ENCODE peak calls at places on chromosomes 4 and X, in five cellular contexts. H, O, J, A and L are unnamed samples.

GRCh38 chrX:48945517-48946348 is 11.7 kb downstream of the OTUD5 start:
- DNase-seq in J (peak; percentile 53), A (peak; percentile 29), O (peak; percentile 73), H (peak; percentile 75), L (peak; percentile 61)

GRCh38 chr4:119233750-119234149 is 21.2 kb downstream of the USP53 start:
- DNase-seq in H (peak; percentile 38), A (no peak), J (no peak), O (no peak), L (no peak)

GRCh38 chrX:136055651-136056221 is 70.5 kb downstream of the SLC9A6 start:
- DNase-seq in J (peak; percentile 33), A (peak; percentile 70), O (peak; percentile 90), H (no peak), L (peak; percentile 90)

GRCh38 chr4:128256539-128256938 is 31.1 kb downstream of the PGRMC2 start:
- DNase-seq in J (no peak), H (no peak), A (no peak), O (peak; percentile 47), L (no peak)

GRCh38 chr4:79050521-79050880 is 111.3 kb upstream of the PAQR3 start:
- DNase-seq in A (no peak), H (peak; percentile 10), O (no peak), J (no peak), L (no peak)

GRCh38 chr4:177450421-177451107 is 8.3 kb upstream of the AGA start:
- DNase-seq in A (no peak), H (no peak), J (no peak), O (peak; percentile 83), L (peak; percentile 60)

GRCh38 chr4:130288576-130288975 is 1192.6 kb downstream of the C4orf33 start:
- DNase-seq in A (no peak), O (peak; percentile 33), J (no peak), H (no peak), L (no peak)

GRCh38 chr4:105894570-105895323 is 524 bp upstream of the NPNT start:
- DNase-seq in A (peak; percentile 30), J (peak; percentile 63), H (no peak), O (peak; percentile 32), L (peak; percentile 3)

GRCh38 chrX:113473418-113473817 is 632.8 kb upstream of the AMOT start:
- DNase-seq in A (no peak), J (no peak), H (no peak), O (peak; percentile 2), L (no peak)

GRCh38 chr4:150033937-150034336 is 44.3 kb upstream of the DCLK2 start:
- DNase-seq in A (peak; percentile 75), O (no peak), H (no peak), J (peak; percentile 31), L (peak; percentile 26)

GRCh38 chrX:116198810-116199209 is 28.3 kb downstream of the AGTR2 start:
- DNase-seq in J (peak; percentile 30), A (no peak), H (no peak), O (peak; percentile 0), L (no peak)

GRCh38 chr4:11429646-11430045 is 952 bp upstream of the HS3ST1 start:
- DNase-seq in O (no peak), H (no peak), A (no peak), J (peak; percentile 28), L (no peak)

DNA sequence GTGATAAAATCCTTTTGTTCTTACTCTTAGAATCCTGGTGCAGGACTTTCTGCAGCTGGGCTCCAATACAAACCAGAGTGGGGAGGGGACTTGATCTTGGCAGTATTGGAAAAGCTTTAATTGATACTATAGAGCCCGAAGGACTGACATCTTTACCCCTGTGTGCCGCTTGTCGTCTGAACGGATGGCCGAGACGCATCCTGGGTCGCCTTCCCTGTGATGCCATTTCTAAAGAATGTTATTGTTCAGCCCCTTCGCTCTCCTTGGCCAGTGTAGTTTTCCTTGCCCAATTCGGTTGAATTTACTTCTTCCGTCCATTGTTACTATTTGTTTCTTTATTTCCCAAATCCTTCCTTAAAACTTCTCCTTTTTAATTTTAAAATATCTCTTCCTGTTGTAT is 80.9 kb downstream of the CLDN34 start:
- DNase-seq in J (no peak), H (no peak), A (no peak), O (no peak), L (no peak)
- H3K9ac ChIP-seq in J (no peak overlapping the region), H (no peak overlapping the region), A (no peak overlapping the region), O (no peak overlapping the region), L (peak overlapping the region; percentile 65)

GRCh38 chrX:39296472-39296871 is 495.2 kb downstream of the MID1IP1 start:
- DNase-seq in J (no peak), O (no peak), A (no peak), H (no peak), L (no peak)
- H3K9ac ChIP-seq in J (no peak overlapping the region), O (no peak overlapping the region), A (no peak overlapping the region), H (no peak overlapping the region), L (no peak overlapping the region)

DNA sequence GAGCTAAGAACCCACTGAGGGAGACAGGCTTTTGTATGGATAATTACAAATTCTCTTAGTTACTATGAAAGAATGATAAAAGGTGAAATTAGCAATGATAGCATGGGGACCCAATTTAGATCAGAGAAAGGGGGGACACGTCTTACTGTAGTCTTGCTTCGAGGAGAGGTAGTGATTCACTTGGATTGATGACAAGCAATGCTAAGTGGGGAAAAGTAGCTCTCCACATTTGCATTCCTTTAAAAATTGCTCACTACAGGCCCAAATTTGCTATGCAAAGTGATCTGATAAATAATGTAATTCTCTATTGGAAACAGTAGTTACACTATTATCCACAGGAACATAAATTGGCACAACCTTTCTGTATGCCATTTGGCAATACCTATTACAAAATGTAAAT is 42.5 kb upstream of the MAP3K15 start:
- DNase-seq in O (no peak), H (no peak), J (no peak), A (peak; percentile 60), L (no peak)
- H3K9ac ChIP-seq in O (no peak overlapping the region), H (no peak overlapping the region), J (no peak overlapping the region), A (no peak overlapping the region), L (no peak overlapping the region)

GRCh38 chr4:68445111-68445510 is 2.2 kb upstream of the TMPRSS11E start:
- DNase-seq in O (no peak), J (no peak), A (peak; percentile 55), H (no peak), L (no peak)

GRCh38 chr4:68451246-68452211 is 4.3 kb downstream of the TMPRSS11E start:
- DNase-seq in H (no peak), A (peak; percentile 58), J (peak; percentile 78), O (no peak), L (peak; percentile 73)

GRCh38 chr4:68447201-68447600 is at the start of gene TMPRSS11E:
- DNase-seq in H (no peak), O (no peak), J (peak; percentile 92), A (no peak), L (no peak)
- H3K9ac ChIP-seq in H (no peak within 1 kb of the TSS), O (no peak within 1 kb of the TSS), J (no peak within 1 kb of the TSS), A (no peak within 1 kb of the TSS), L (no peak within 1 kb of the TSS)

GRCh38 chr4:6448476-6449170 is 23.8 kb downstream of the PPP2R2C start:
- DNase-seq in A (no peak), J (no peak), O (no peak), H (no peak), L (no peak)

GRCh38 chr4:6447561-6448290 is 24.7 kb downstream of the PPP2R2C start:
- DNase-seq in H (no peak), J (no peak), O (no peak), A (no peak), L (no peak)

GRCh38 chr4:6446130-6446482 is 26.3 kb downstream of the PPP2R2C start:
- DNase-seq in H (no peak), A (no peak), J (no peak), O (no peak), L (no peak)

GRCh38 chr4:6445403-6446129 is 26.8 kb downstream of the PPP2R2C start:
- DNase-seq in A (no peak), O (no peak), H (no peak), J (no peak), L (no peak)

DNA sequence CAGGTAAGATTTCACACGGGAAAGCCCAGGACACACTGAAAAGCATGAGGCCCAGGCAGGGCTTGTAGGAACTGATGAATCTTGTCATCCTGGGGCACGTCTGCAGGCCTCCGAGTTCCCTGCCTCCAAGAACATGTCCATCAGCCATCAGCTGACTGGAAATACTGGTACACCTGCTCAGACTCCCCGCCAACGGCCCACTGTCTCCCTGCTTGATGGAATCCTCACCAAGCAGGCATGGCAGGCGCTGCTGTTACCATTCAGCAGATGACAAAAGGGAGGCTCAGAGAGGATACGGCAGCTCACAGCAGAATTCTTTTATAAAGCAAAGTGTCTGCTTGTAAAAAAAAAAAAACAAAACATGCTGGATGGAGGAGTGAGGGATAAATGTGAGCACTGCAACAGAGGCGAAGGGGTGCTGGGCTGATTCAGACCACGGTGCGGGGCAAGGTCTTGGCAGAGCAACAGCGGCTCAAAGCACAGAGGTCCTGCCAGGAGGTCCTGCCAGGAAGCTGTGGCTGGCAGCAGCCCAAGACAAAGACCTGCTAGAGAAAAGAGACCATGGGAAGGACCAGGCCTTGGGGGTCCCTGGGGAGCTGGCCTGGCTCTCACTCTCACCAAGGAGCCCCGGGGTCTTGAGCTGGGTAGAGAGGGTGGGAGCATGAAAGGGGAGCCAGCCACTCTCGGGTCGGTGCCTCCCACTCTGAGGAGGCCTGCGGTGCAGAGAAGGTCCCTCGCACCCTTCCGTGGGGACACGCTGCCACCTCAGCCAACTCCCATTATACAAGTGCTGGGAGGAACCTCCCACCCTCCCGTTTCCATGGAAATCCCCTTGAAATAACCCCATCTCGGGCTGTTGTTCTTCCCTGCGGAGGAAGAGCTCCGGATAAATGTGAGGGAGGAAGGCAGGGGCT is 25.6 kb downstream of the PPP2R2C start:
- DNase-seq in J (no peak), H (no peak), A (no peak), O (no peak), L (no peak)
- H3K9ac ChIP-seq in J (no peak overlapping the region), H (no peak overlapping the region), A (no peak overlapping the region), O (no peak overlapping the region), L (no peak overlapping the region)

DNA sequence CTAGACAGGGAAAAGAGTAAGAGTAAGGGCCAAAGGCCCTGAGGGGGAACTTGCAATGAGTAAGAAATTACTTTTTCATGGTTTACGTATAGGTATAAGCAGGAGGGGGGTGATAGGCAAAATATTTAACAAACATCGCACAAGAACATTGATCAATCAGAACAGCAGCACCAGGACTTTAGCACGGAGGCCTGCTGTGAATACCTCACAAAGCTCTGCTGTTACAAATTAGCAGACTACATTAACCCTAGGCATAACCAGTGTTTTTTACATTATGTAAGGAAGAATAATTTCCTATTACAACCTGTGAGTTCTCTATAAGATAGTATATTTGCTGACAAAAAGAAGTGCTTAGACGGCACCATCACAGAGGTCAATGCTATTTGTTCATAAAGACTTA is 44.9 kb downstream of the PPARGC1A start:
- DNase-seq in O (no peak), H (no peak), J (no peak), A (no peak), L (no peak)
- H3K9ac ChIP-seq in O (no peak overlapping the region), H (no peak overlapping the region), J (no peak overlapping the region), A (no peak overlapping the region), L (no peak overlapping the region)

DNA sequence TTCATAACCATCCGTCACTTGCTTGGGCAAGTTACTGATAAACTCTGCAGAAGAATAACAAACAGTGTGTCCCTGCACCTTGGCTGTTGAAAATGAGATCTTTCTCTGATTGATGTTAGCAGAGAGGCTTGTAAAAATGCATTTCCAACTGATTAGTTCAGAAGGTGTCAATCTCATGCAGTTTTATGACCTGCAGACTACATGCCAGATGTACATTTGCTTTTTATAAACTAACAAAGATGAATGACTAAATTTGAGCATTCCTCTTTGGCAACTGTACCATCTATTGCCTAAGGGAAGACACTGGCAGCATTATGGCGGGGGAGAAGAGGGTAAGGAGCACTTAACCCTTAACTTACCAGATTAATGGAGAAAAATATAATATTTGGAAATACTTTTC is 192.8 kb downstream of the DCTD start:
- DNase-seq in A (peak; percentile 8), H (peak; percentile 56), J (peak; percentile 36), O (peak; percentile 39), L (no peak)
- H3K9ac ChIP-seq in A (no peak overlapping the region), H (no peak overlapping the region), J (no peak overlapping the region), O (no peak overlapping the region), L (no peak overlapping the region)